ENCODE peak calls at places on chromosomes 5 and 9, in ten cellular contexts. T, K, A, R, S, X, J, W, U and Y are unnamed samples.

GRCh38 chr5:112192886-112193285 is 226.2 kb downstream of the EPB41L4A start:
- DNase-seq in T (no peak), K (no peak), A (no peak), R (no peak), S (peak; percentile 50), X (no peak), J (no peak), W (no peak), U (no peak), Y (no peak)

GRCh38 chr5:67028371-67028770 is 168.2 kb downstream of the CD180 start:
- DNase-seq in T (no peak), K (no peak), A (no peak), R (no peak), S (no peak), X (no peak), J (no peak), W (no peak), U (no peak), Y (no peak)

GRCh38 chr5:31887556-31887955 is 248.6 kb downstream of the PDZD2 start:
- DNase-seq in T (no peak), K (no peak), A (no peak), R (peak; percentile 50), S (no peak), X (no peak), J (no peak), W (no peak), U (no peak), Y (no peak)

GRCh38 chr9:70921126-70921525 is 200.3 kb downstream of the TRPM3 start:
- DNase-seq in T (no peak), K (no peak), A (no peak), R (no peak), S (peak; percentile 28), X (no peak), J (no peak), W (no peak), U (no peak), Y (no peak)

GRCh38 chr9:130860458-130861316 is 25.6 kb downstream of the ABL1 start:
- DNase-seq in T (peak; percentile 67), K (no peak), A (no peak), R (peak; percentile 60), S (peak; percentile 93), X (peak; percentile 97), J (peak; percentile 58), W (peak; percentile 77), U (peak; percentile 96), Y (no peak)

GRCh38 chr9:98781588-98782383 is 14.6 kb downstream of the ANKS6 start:
- DNase-seq in T (no peak), K (no peak), A (peak; percentile 91), R (no peak), S (no peak), X (no peak), J (no peak), W (peak; percentile 81), U (peak; percentile 30), Y (peak; percentile 81)

GRCh38 chr9:126844085-126844484 is 16.4 kb upstream of the ZBTB34 start:
- DNase-seq in T (no peak), K (no peak), A (no peak), R (no peak), S (peak; percentile 65), X (no peak), J (no peak), W (no peak), U (no peak), Y (no peak)

GRCh38 chr5:82662340-82662739 is 384.2 kb upstream of the RPS23 start:
- DNase-seq in T (no peak), K (no peak), A (no peak), R (no peak), S (no peak), X (no peak), J (peak; percentile 16), W (no peak), U (no peak), Y (no peak)

GRCh38 chr9:15142903-15143534 is 164.0 kb downstream of the TTC39B start:
- DNase-seq in T (no peak), K (no peak), A (no peak), R (no peak), S (peak; percentile 77), X (no peak), J (peak; percentile 86), W (no peak), U (no peak), Y (no peak)

GRCh38 chr9:134909511-134910105 is 8.1 kb downstream of the FCN1 start:
- DNase-seq in T (no peak), K (no peak), A (no peak), R (no peak), S (no peak), X (no peak), J (no peak), W (no peak), U (no peak), Y (no peak)

GRCh38 chr9:134912126-134912840 is 5.4 kb downstream of the FCN1 start:
- DNase-seq in T (no peak), K (no peak), A (no peak), R (no peak), S (no peak), X (peak; percentile 49), J (no peak), W (no peak), U (no peak), Y (no peak)

GRCh38 chr9:134913041-134913712 is 4.5 kb downstream of the FCN1 start:
- DNase-seq in T (no peak), K (no peak), A (no peak), R (no peak), S (no peak), X (no peak), J (no peak), W (no peak), U (no peak), Y (peak; percentile 89)

GRCh38 chr9:134908524-134909364 is 9.0 kb downstream of the FCN1 start:
- DNase-seq in T (no peak), K (no peak), A (no peak), R (no peak), S (no peak), X (no peak), J (no peak), W (no peak), U (no peak), Y (peak; percentile 61)

GRCh38 chr9:134910146-134910545 is 7.6 kb downstream of the FCN1 start:
- DNase-seq in T (no peak), K (no peak), A (no peak), R (no peak), S (no peak), X (peak; percentile 55), J (no peak), W (no peak), U (no peak), Y (no peak)
- H3K4me3 ChIP-seq in T (no peak overlapping the region), K (no peak overlapping the region), A (no peak overlapping the region), R (no peak overlapping the region), S (no peak overlapping the region), X (no peak overlapping the region), J (no peak overlapping the region), W (no peak overlapping the region), U (no peak overlapping the region), Y (no peak overlapping the region)

DNA sequence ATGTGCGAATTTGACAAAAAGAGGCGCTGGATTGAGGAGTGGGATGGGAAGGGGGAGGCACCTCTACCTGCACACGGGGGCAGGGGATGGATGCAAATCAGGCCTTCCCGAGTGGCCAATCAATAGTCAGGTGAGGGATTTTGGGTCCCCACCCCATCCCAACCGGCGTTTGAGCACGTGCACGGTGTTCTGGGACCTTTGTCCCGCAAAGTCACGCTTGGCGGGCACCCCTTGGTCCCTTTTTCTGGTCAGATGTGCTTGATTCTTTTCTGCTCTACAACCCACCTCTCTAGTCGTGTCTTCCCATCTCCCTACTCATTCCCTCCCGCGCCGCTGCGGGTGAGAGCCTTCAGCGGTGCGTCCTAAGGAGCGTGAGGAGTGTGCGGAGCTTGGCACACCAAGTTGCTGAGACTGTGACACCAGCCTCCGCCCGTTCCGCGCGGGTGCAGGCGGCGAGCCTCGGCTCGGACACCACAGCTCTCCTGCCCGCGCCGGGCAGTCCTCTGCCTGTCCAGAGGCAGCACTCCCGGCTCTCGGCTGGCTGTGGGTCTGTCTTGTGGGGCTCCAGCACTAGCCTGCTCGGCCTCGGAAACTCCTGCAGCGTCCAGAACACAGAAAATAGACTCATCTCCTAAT is 495 bp upstream of the ADAMTS19 start:
- DNase-seq in T (peak; percentile 81), K (no peak), A (peak; percentile 45), R (no peak), S (peak; percentile 53), X (no peak), J (peak; percentile 86), W (no peak), U (no peak), Y (no peak)
- H3K4me3 ChIP-seq in T (no peak overlapping the region), K (peak overlapping the region; percentile 39), A (peak overlapping the region; percentile 40), R (peak overlapping the region; percentile 70), S (no peak overlapping the region), X (peak overlapping the region; percentile 71), J (peak overlapping the region; percentile 87), W (peak overlapping the region; percentile 26), U (no peak overlapping the region), Y (peak overlapping the region; percentile 56)

GRCh38 chr9:78031271-78031825 is at the start of gene GNAQ:
- DNase-seq in T (peak; percentile 93), K (no peak), A (no peak), R (no peak), S (peak; percentile 20), X (no peak), J (peak; percentile 59), W (no peak), U (no peak), Y (no peak)

GRCh38 chr9:78030553-78031270 is 899 bp downstream of the GNAQ start:
- DNase-seq in T (peak; percentile 94), K (no peak), A (peak; percentile 36), R (peak; percentile 53), S (peak; percentile 45), X (peak; percentile 79), J (peak; percentile 72), W (peak; percentile 64), U (peak; percentile 67), Y (no peak)

GRCh38 chr9:78029601-78030552 is 1.7 kb downstream of the GNAQ start:
- DNase-seq in T (no peak), K (no peak), A (no peak), R (no peak), S (peak; percentile 47), X (no peak), J (peak; percentile 40), W (no peak), U (peak; percentile 16), Y (no peak)

GRCh38 chr9:78026947-78027346 is 4.7 kb downstream of the GNAQ start:
- DNase-seq in T (no peak), K (no peak), A (no peak), R (no peak), S (peak; percentile 68), X (no peak), J (no peak), W (no peak), U (no peak), Y (no peak)

GRCh38 chr9:78028926-78029325 is 2.7 kb downstream of the GNAQ start:
- DNase-seq in T (no peak), K (no peak), A (no peak), R (no peak), S (peak; percentile 17), X (no peak), J (no peak), W (no peak), U (no peak), Y (no peak)
- H3K4me3 ChIP-seq in T (peak overlapping the region; percentile 5), K (peak overlapping the region; percentile 80), A (no peak overlapping the region), R (peak overlapping the region; percentile 80), S (peak overlapping the region; percentile 83), X (peak overlapping the region; percentile 76), J (peak overlapping the region; percentile 83), W (peak overlapping the region; percentile 87), U (no peak overlapping the region), Y (peak overlapping the region; percentile 98)

DNA sequence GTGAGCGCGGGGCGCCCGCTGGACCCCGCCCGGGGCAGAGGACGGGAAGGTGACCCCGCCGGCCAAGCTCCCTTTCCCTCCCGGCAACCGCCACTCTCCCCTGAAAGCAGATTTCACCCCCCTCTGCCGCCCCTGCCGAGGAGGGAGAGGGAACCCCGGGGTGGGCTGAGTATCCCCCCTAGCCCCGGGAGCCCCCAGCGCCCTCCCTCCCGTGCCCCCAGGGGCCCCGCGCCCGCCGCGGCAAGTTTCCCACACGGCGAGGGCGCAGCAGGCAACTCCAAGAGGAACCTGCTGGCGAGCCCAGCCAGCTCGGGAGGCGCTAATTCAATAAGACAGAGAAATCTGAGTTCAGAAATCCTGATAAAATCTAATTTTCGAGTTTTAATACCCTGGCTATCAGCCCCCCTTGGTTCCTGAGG is 1.6 kb downstream of the NTNG2 start:
- DNase-seq in T (peak; percentile 85), K (no peak), A (no peak), R (no peak), S (peak; percentile 30), X (no peak), J (peak; percentile 54), W (no peak), U (peak; percentile 24), Y (no peak)
- H3K4me3 ChIP-seq in T (peak overlapping the region; percentile 46), K (peak overlapping the region; percentile 44), A (peak overlapping the region; percentile 12), R (peak overlapping the region; percentile 85), S (peak overlapping the region; percentile 71), X (peak overlapping the region; percentile 81), J (peak overlapping the region; percentile 73), W (peak overlapping the region; percentile 62), U (no peak overlapping the region), Y (peak overlapping the region; percentile 83)